ENCODE peak calls at places on chromosomes 12 and 14, in six cellular contexts. One of them, this sample, is unnamed.

GRCh38 chr12:124765571-124766489 is 97.8 kb downstream of the SCARB1 start:
- DNase-seq in K562: no peak
- DNase-seq in HepG2: no peak
- DNase-seq in GM12878: no peak
- DNase-seq in HCT116: no peak
- DNase-seq in H1: no peak
- DNase-seq in this sample: no peak

GRCh38 chr14:63297387-63297786 is 21.3 kb downstream of the GPHB5 start:
- DNase-seq in K562: no peak
- DNase-seq in HepG2: no peak
- DNase-seq in GM12878: no peak
- DNase-seq in HCT116: no peak
- DNase-seq in H1: no peak
- DNase-seq in this sample: no peak

GRCh38 chr12:113292091-113292490 is 42.8 kb downstream of the SLC8B1 start:
- DNase-seq in K562: no peak
- DNase-seq in HepG2: no peak
- DNase-seq in GM12878: no peak
- DNase-seq in HCT116: no peak
- DNase-seq in H1: no peak
- DNase-seq in this sample: no peak

GRCh38 chr12:94973202-94973601 is 30.3 kb downstream of the NDUFA12 start:
- DNase-seq in K562: no peak
- DNase-seq in HepG2: no peak
- DNase-seq in GM12878: no peak
- DNase-seq in HCT116: no peak
- DNase-seq in H1: no peak
- DNase-seq in this sample: no peak

GRCh38 chr12:60212159-60213000 is 616.6 kb downstream of the SLC16A7 start:
- DNase-seq in K562: no peak
- DNase-seq in HepG2: no peak
- DNase-seq in GM12878: no peak
- DNase-seq in HCT116: no peak
- DNase-seq in H1: no peak
- DNase-seq in this sample: no peak

GRCh38 chr12:98951401-98951800 is 306.3 kb downstream of the APAF1 start:
- DNase-seq in K562: no peak
- DNase-seq in HepG2: no peak
- DNase-seq in GM12878: no peak
- DNase-seq in HCT116: no peak
- DNase-seq in H1: no peak
- DNase-seq in this sample: no peak

GRCh38 chr14:51939727-51940126 is 49.6 kb upstream of the RTRAF start:
- DNase-seq in K562: no peak
- DNase-seq in HepG2: no peak
- DNase-seq in GM12878: peak; percentile 37
- DNase-seq in HCT116: no peak
- DNase-seq in H1: no peak
- DNase-seq in this sample: no peak

GRCh38 chr14:102323102-102323501 is 3.6 kb downstream of the ZNF839 start:
- DNase-seq in K562: no peak
- DNase-seq in HepG2: peak; percentile 71
- DNase-seq in GM12878: no peak
- DNase-seq in HCT116: peak; percentile 59
- DNase-seq in H1: no peak
- DNase-seq in this sample: no peak

GRCh38 chr12:55806982-55807381 is 10.5 kb downstream of the SARNP start:
- DNase-seq in K562: no peak
- DNase-seq in HepG2: no peak
- DNase-seq in GM12878: no peak
- DNase-seq in HCT116: no peak
- DNase-seq in H1: no peak
- DNase-seq in this sample: no peak

GRCh38 chr14:55133416-55133815 is 4.4 kb downstream of the LGALS3 start:
- DNase-seq in K562: no peak
- DNase-seq in HepG2: no peak
- DNase-seq in GM12878: no peak
- DNase-seq in HCT116: peak; percentile 28
- DNase-seq in H1: no peak
- DNase-seq in this sample: no peak

GRCh38 chr12:21666722-21667121 is 9.1 kb upstream of the LDHB start:
- DNase-seq in K562: no peak
- DNase-seq in HepG2: no peak
- DNase-seq in GM12878: no peak
- DNase-seq in HCT116: no peak
- DNase-seq in H1: no peak
- DNase-seq in this sample: no peak

GRCh38 chr12:26226629-26227375 is 31.4 kb downstream of the SSPN start:
- DNase-seq in K562: no peak
- DNase-seq in HepG2: no peak
- DNase-seq in GM12878: no peak
- DNase-seq in HCT116: no peak
- DNase-seq in H1: peak; percentile 68
- DNase-seq in this sample: peak; percentile 74

GRCh38 chr12:49507139-49507538 is 31.7 kb upstream of the KCNH3 start:
- DNase-seq in K562: no peak
- DNase-seq in HepG2: no peak
- DNase-seq in GM12878: no peak
- DNase-seq in HCT116: peak; percentile 76
- DNase-seq in H1: no peak
- DNase-seq in this sample: no peak

GRCh38 chr12:103858953-103859601 is 18.0 kb upstream of the NT5DC3 start:
- DNase-seq in K562: peak; percentile 67
- DNase-seq in HepG2: peak; percentile 67
- DNase-seq in GM12878: no peak
- DNase-seq in HCT116: peak; percentile 77
- DNase-seq in H1: no peak
- DNase-seq in this sample: no peak

GRCh38 chr12:102437511-102437910 is 42.9 kb downstream of the IGF1 start:
- DNase-seq in K562: no peak
- DNase-seq in HepG2: no peak
- DNase-seq in GM12878: no peak
- DNase-seq in HCT116: no peak
- DNase-seq in H1: no peak
- DNase-seq in this sample: no peak

GRCh38 chr12:21925296-21925913 is 15.8 kb downstream of the ABCC9 start:
- DNase-seq in K562: peak; percentile 37
- DNase-seq in HepG2: no peak
- DNase-seq in GM12878: no peak
- DNase-seq in HCT116: no peak
- DNase-seq in H1: no peak
- DNase-seq in this sample: no peak

GRCh38 chr12:7501031-7501585 is 2.5 kb downstream of the CD163 start:
- DNase-seq in K562: no peak
- DNase-seq in HepG2: no peak
- DNase-seq in GM12878: no peak
- DNase-seq in HCT116: no peak
- DNase-seq in H1: no peak
- DNase-seq in this sample: no peak

GRCh38 chr14:87815121-87815520 is 177.9 kb downstream of the GALC start:
- DNase-seq in K562: no peak
- DNase-seq in HepG2: no peak
- DNase-seq in GM12878: no peak
- DNase-seq in HCT116: no peak
- DNase-seq in H1: no peak
- DNase-seq in this sample: no peak

GRCh38 chr12:46610754-46611153 is 215.0 kb downstream of the SLC38A4 start:
- DNase-seq in K562: no peak
- DNase-seq in HepG2: no peak
- DNase-seq in GM12878: no peak
- DNase-seq in HCT116: no peak
- DNase-seq in H1: no peak
- DNase-seq in this sample: no peak

GRCh38 chr12:124734224-124734788 is 129.4 kb downstream of the SCARB1 start:
- DNase-seq in K562: peak; percentile 65
- DNase-seq in HepG2: peak; percentile 91
- DNase-seq in GM12878: no peak
- DNase-seq in HCT116: no peak
- DNase-seq in H1: peak; percentile 82
- DNase-seq in this sample: peak; percentile 82

GRCh38 chr14:24783791-24784190 is 149.8 kb upstream of the GZMB start:
- DNase-seq in K562: no peak
- DNase-seq in HepG2: no peak
- DNase-seq in GM12878: no peak
- DNase-seq in HCT116: no peak
- DNase-seq in H1: no peak
- DNase-seq in this sample: no peak

GRCh38 chr12:65248656-65249633 is 29.5 kb upstream of the MSRB3 start:
- DNase-seq in K562: peak; percentile 1
- DNase-seq in HepG2: no peak
- DNase-seq in GM12878: no peak
- DNase-seq in HCT116: peak; percentile 13
- DNase-seq in H1: no peak
- DNase-seq in this sample: no peak

GRCh38 chr12:28035483-28035882 is 63.0 kb upstream of the PTHLH start:
- DNase-seq in K562: peak; percentile 68
- DNase-seq in HepG2: no peak
- DNase-seq in GM12878: no peak
- DNase-seq in HCT116: no peak
- DNase-seq in H1: no peak
- DNase-seq in this sample: no peak

GRCh38 chr12:68539615-68539952 is 71.1 kb upstream of the RAP1B start:
- DNase-seq in K562: no peak
- DNase-seq in HepG2: no peak
- DNase-seq in GM12878: no peak
- DNase-seq in HCT116: no peak
- DNase-seq in H1: no peak
- DNase-seq in this sample: no peak

GRCh38 chr14:62143235-62143634 is 381.0 kb downstream of the SNAPC1 start:
- DNase-seq in K562: no peak
- DNase-seq in HepG2: no peak
- DNase-seq in GM12878: no peak
- DNase-seq in HCT116: no peak
- DNase-seq in H1: no peak
- DNase-seq in this sample: no peak

GRCh38 chr12:48000878-48001321 is 3.4 kb downstream of the COL2A1 start:
- DNase-seq in K562: peak; percentile 16
- DNase-seq in HepG2: no peak
- DNase-seq in GM12878: no peak
- DNase-seq in HCT116: peak; percentile 1
- DNase-seq in H1: no peak
- DNase-seq in this sample: no peak

GRCh38 chr12:32494676-32495075 is 95.3 kb downstream of the FGD4 start:
- DNase-seq in K562: no peak
- DNase-seq in HepG2: no peak
- DNase-seq in GM12878: no peak
- DNase-seq in HCT116: no peak
- DNase-seq in H1: no peak
- DNase-seq in this sample: no peak

GRCh38 chr12:104480826-104481457 is 24.2 kb downstream of the CHST11 start:
- DNase-seq in K562: peak; percentile 55
- DNase-seq in HepG2: no peak
- DNase-seq in GM12878: no peak
- DNase-seq in HCT116: peak; percentile 54
- DNase-seq in H1: no peak
- DNase-seq in this sample: no peak

GRCh38 chr14:92651106-92651792 is 97.2 kb downstream of the LGMN start:
- DNase-seq in K562: no peak
- DNase-seq in HepG2: no peak
- DNase-seq in GM12878: peak; percentile 76
- DNase-seq in HCT116: no peak
- DNase-seq in H1: no peak
- DNase-seq in this sample: no peak
- TF ChIP-seq ZNF274 in K562: no peak
- TF ChIP-seq ZNF274 in HepG2: no peak
- TF ChIP-seq ZNF274 in GM12878: no peak
- TF ChIP-seq ZNF274 in HCT116: no peak
- TF ChIP-seq ZNF274 in H1: no peak
- TF ChIP-seq ZNF274 in this sample: no peak

GRCh38 chr12:66688836-66689439 is 10.1 kb upstream of the GRIP1 start:
- DNase-seq in K562: peak; percentile 56
- DNase-seq in HepG2: peak; percentile 65
- DNase-seq in GM12878: no peak
- DNase-seq in HCT116: peak; percentile 52
- DNase-seq in H1: peak; percentile 70
- DNase-seq in this sample: peak; percentile 51
- H3K9me3 ChIP-seq in K562: no peaks in the 10 kb centered on the region
- H3K9me3 ChIP-seq in HepG2: no peaks in the 10 kb centered on the region
- H3K9me3 ChIP-seq in GM12878: no peaks in the 10 kb centered on the region
- H3K9me3 ChIP-seq in HCT116: no peaks in the 10 kb centered on the region
- H3K9me3 ChIP-seq in H1: no peaks in the 10 kb centered on the region
- H3K9me3 ChIP-seq in this sample: no peaks in the 10 kb centered on the region

DNA sequence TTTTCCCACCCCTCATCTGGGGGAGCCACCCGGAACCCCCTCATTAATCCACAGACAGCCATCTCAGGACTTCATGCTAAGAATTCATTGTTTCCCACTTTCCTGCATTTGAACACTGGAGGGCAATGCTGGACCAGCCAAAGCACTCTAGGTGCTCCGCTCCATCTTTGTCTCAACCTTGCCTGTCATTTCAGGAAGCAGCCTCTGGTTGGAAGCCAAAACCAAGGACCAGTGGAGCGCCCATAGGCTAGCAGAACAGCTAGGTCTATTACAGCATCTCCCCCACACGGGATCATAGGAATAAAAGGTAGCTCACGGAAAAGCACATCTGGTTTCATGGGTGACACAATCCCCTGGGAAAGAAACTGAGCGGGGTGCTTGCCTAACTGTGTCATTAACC is 197.1 kb downstream of the DAD1 start:
- DNase-seq in K562: peak; percentile 62
- DNase-seq in HepG2: peak; percentile 73
- DNase-seq in GM12878: peak; percentile 68
- DNase-seq in HCT116: peak; percentile 28
- DNase-seq in H1: no peak
- DNase-seq in this sample: peak; percentile 46
- TF ChIP-seq ZNF274 in K562: no peak
- TF ChIP-seq ZNF274 in HepG2: no peak
- TF ChIP-seq ZNF274 in GM12878: no peak
- TF ChIP-seq ZNF274 in HCT116: no peak
- TF ChIP-seq ZNF274 in H1: no peak
- TF ChIP-seq ZNF274 in this sample: no peak

GRCh38 chr12:34208331-34209258 is 186.3 kb downstream of the ALG10 start:
- DNase-seq in K562: no peak
- DNase-seq in HepG2: no peak
- DNase-seq in GM12878: no peak
- DNase-seq in HCT116: no peak
- DNase-seq in H1: no peak
- DNase-seq in this sample: no peak
- H3K9me3 ChIP-seq in K562: no peaks in the 10 kb centered on the region
- H3K9me3 ChIP-seq in HepG2: no peaks in the 10 kb centered on the region
- H3K9me3 ChIP-seq in GM12878: no peaks in the 10 kb centered on the region
- H3K9me3 ChIP-seq in HCT116: no peaks in the 10 kb centered on the region
- H3K9me3 ChIP-seq in H1: peaks cover 99% of the 10 kb centered on the region
- H3K9me3 ChIP-seq in this sample: no peaks in the 10 kb centered on the region

GRCh38 chr14:71716371-71716770 is 215.9 kb upstream of the RGS6 start:
- DNase-seq in K562: no peak
- DNase-seq in HepG2: no peak
- DNase-seq in GM12878: no peak
- DNase-seq in HCT116: no peak
- DNase-seq in H1: no peak
- DNase-seq in this sample: no peak

GRCh38 chr14:71722885-71723284 is 209.3 kb upstream of the RGS6 start:
- DNase-seq in K562: no peak
- DNase-seq in HepG2: no peak
- DNase-seq in GM12878: no peak
- DNase-seq in HCT116: no peak
- DNase-seq in H1: no peak
- DNase-seq in this sample: no peak

GRCh38 chr14:71725802-71726638 is 206.2 kb upstream of the RGS6 start:
- DNase-seq in K562: no peak
- DNase-seq in HepG2: no peak
- DNase-seq in GM12878: no peak
- DNase-seq in HCT116: no peak
- DNase-seq in H1: no peak
- DNase-seq in this sample: no peak

GRCh38 chr14:71721791-71722190 is 210.4 kb upstream of the RGS6 start:
- DNase-seq in K562: no peak
- DNase-seq in HepG2: no peak
- DNase-seq in GM12878: no peak
- DNase-seq in HCT116: no peak
- DNase-seq in H1: no peak
- DNase-seq in this sample: no peak

GRCh38 chr14:71720978-71721624 is 211.1 kb upstream of the RGS6 start:
- DNase-seq in K562: peak; percentile 71
- DNase-seq in HepG2: peak; percentile 53
- DNase-seq in GM12878: peak; percentile 11
- DNase-seq in HCT116: peak; percentile 57
- DNase-seq in H1: peak; percentile 64
- DNase-seq in this sample: peak; percentile 68
- TF ChIP-seq ZNF274 in K562: no peak
- TF ChIP-seq ZNF274 in HepG2: no peak
- TF ChIP-seq ZNF274 in GM12878: no peak
- TF ChIP-seq ZNF274 in HCT116: no peak
- TF ChIP-seq ZNF274 in H1: no peak
- TF ChIP-seq ZNF274 in this sample: no peak

This sample was measured in NT2/D1.